ENCODE peak calls at places on chromosome 22, in six cellular contexts. B is HCT116, P is SK-N-SH, A is neuronal stem cell, D is HepG2, N is mammary epithelial cell. S is an unnamed sample.

GRCh38 chr22:42821386-42821785 is 35.7 kb downstream of the ARFGAP3 start:
- DNase-seq in B (no peak), P (no peak), A (no peak), D (no peak), N (no peak), S (no peak)

GRCh38 chr22:44133901-44134511 is 46.7 kb upstream of the PARVG start:
- DNase-seq in B (no peak), P (no peak), A (no peak), D (no peak), N (no peak), S (no peak)

GRCh38 chr22:28989484-28989883 is 72.1 kb downstream of the C22orf31 start:
- DNase-seq in B (no peak), P (no peak), A (no peak), D (no peak), N (no peak), S (no peak)

GRCh38 chr22:33404723-33405122 is 346.5 kb upstream of the SYN3 start:
- DNase-seq in B (no peak), P (no peak), A (no peak), D (peak), N (no peak), S (no peak)

GRCh38 chr22:49212466-49212865 is 615.2 kb downstream of the BRD1 start:
- DNase-seq in B (no peak), P (no peak), A (no peak), D (no peak), N (no peak), S (no peak)

GRCh38 chr22:50425179-50425916 is 49.5 kb downstream of the SBF1 start:
- DNase-seq in B (no peak), P (no peak), A (no peak), D (no peak), N (no peak), S (no peak)

GRCh38 chr22:33812578-33812977 is 107.7 kb downstream of the LARGE1 start:
- DNase-seq in B (no peak), P (no peak), A (no peak), D (no peak), N (no peak), S (no peak)

GRCh38 chr22:43244803-43245527 is 58.0 kb upstream of the TTLL12 start:
- DNase-seq in B (no peak), P (no peak), A (no peak), D (no peak), N (no peak), S (no peak)

GRCh38 chr22:36528336-36528735 is 630 bp downstream of the EIF3D start:
- DNase-seq in B (no peak), P (peak), A (no peak), D (no peak), N (no peak), S (no peak)

GRCh38 chr22:48254311-48254873 is 1491.9 kb downstream of the TBC1D22A start:
- DNase-seq in B (no peak), P (no peak), A (no peak), D (no peak), N (no peak), S (no peak)

GRCh38 chr22:36776722-36777121 is 803 bp upstream of the IFT27 start:
- DNase-seq in B (no peak), P (no peak), A (no peak), D (no peak), N (no peak), S (no peak)

GRCh38 chr22:23383491-23384450 is 196.3 kb downstream of the IGLL1 start:
- DNase-seq in B (no peak), P (peak), A (no peak), D (no peak), N (no peak), S (no peak)

GRCh38 chr22:35353318-35353717 is 27.6 kb upstream of the HMOX1 start:
- DNase-seq in B (no peak), P (no peak), A (no peak), D (no peak), N (no peak), S (no peak)
- H2AFZ ChIP-seq in B (no peak), P (no peak), A (no peak), D (no peak), N (no peak), S (no peak)

GRCh38 chr22:39010946-39011625 is 3.0 kb upstream of the APOBEC3C start:
- DNase-seq in B (no peak), P (no peak), A (no peak), D (no peak), N (no peak), S (no peak)
- H2AFZ ChIP-seq in B (no peak), P (no peak), A (no peak), D (no peak), N (no peak), S (no peak)

DNA sequence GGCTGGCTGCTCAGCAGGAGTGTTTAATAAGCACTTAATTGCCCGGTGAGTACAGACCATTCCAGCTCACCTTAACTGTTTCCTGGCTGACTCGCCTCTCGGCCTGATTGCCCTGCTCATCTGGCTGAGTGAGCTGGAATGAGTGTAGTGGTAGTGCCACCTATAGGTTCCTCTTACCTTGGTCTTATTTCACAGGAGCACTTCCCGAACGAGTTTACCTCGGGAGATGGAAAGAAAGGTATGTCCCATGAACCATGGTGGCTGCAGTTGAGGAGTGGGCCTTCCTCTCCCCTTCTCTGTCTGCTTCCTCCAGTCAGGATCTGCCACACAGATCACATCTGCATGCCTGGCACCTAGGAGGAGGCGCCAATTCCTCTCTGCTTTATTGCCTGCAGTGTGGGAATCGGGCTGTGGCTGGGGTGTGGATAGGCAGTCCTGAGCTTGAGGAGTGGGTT is 26.7 kb downstream of the UPB1 start:
- DNase-seq in B (peak), P (peak), A (peak), D (peak), N (peak), S (peak)
- H2AFZ ChIP-seq in B (peak), P (peak), A (no peak), D (peak), N (peak), S (peak)

GRCh38 chr22:31399211-31400022 is at the start of gene DRG1:
- DNase-seq in B (peak), P (peak), A (peak), D (peak), N (peak), S (peak)
- H2AFZ ChIP-seq in B (peak), P (peak), A (peak), D (peak), N (peak), S (peak)

DNA sequence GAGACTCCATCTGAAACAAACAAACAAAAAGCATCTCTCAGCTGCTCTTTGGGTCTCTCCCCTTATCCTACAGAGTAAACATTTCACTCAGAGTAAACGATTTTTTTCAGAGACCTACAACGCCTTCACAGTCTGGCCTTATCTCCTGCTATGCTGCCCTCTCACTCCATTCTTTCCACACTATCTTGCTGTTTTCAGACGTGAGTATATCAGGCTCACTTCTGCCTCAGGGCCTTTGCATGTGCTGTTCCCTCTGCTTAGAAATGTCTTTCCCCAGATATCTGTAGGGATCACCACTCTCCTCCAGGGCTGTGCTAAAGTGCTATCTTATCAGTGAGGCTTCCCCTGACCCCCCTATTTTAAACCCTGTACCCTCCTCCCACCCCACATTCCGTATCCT is 6.5 kb downstream of the RIBC2 start:
- DNase-seq in B (no peak), P (no peak), A (no peak), D (no peak), N (no peak), S (no peak)
- H2AFZ ChIP-seq in B (no peak), P (no peak), A (no peak), D (no peak), N (no peak), S (no peak)

DNA sequence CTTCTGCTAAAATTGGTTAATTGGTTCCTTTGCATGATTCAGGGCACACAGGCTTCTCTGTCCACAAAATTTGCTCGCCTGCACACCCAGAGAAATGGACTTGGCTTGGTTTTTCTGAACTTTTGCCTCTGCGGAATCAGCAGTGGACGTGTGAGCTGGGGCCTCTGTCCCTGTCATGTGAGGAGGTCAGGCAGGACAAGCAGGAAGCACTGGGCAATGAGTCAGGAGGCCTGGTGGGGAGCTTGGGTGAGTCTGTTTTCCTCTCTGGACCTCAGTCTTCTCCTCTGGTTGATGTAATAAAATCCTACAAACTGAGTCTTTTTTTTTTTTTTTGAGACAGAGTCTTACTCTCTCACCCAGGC is 10.4 kb upstream of the CELSR1 start:
- DNase-seq in B (no peak), P (no peak), A (no peak), D (peak), N (peak), S (peak)
- H2AFZ ChIP-seq in B (no peak), P (peak), A (peak), D (peak), N (peak), S (no peak)